ENCODE peak calls at places on chromosomes 2 and 18, in four cellular contexts. One of them, this sample, is unnamed.

GRCh38 chr2:220811952-220812570 is 760.0 kb downstream of the EPHA4 start:
- DNase-seq in HepG2: no peak
- DNase-seq in GM12878: no peak
- DNase-seq in K562: no peak
- DNase-seq in this sample: no peak

GRCh38 chr2:172434821-172435607 is 7.6 kb downstream of the ITGA6 start:
- DNase-seq in GM12878: no peak
- DNase-seq in HepG2: no peak
- DNase-seq in K562: no peak
- DNase-seq in this sample: no peak

GRCh38 chr2:239308696-239309397 is 92.0 kb downstream of the HDAC4 start:
- DNase-seq in HepG2: no peak
- DNase-seq in GM12878: no peak
- DNase-seq in K562: no peak
- DNase-seq in this sample: no peak

GRCh38 chr2:109521751-109522374 is 91.9 kb downstream of the SEPTIN10 start:
- DNase-seq in HepG2: no peak
- DNase-seq in K562: no peak
- DNase-seq in GM12878: no peak
- DNase-seq in this sample: no peak

GRCh38 chr2:134361648-134362047 is 107.8 kb downstream of the MGAT5 start:
- DNase-seq in HepG2: peak
- DNase-seq in K562: no peak
- DNase-seq in GM12878: no peak
- DNase-seq in this sample: no peak

GRCh38 chr2:204705243-204705971 is 160.1 kb downstream of the PARD3B start:
- DNase-seq in HepG2: no peak
- DNase-seq in GM12878: no peak
- DNase-seq in K562: no peak
- DNase-seq in this sample: no peak

GRCh38 chr2:201618744-201619654 is 24.3 kb downstream of the TMEM237 start:
- DNase-seq in HepG2: no peak
- DNase-seq in GM12878: no peak
- DNase-seq in K562: peak
- DNase-seq in this sample: no peak

GRCh38 chr2:219331560-219332213 is 857 bp downstream of the RESP18 start:
- DNase-seq in GM12878: no peak
- DNase-seq in K562: peak
- DNase-seq in HepG2: no peak
- DNase-seq in this sample: peak

GRCh38 chr2:41934323-41935003 is 113.4 kb upstream of the PKDCC start:
- DNase-seq in K562: no peak
- DNase-seq in GM12878: no peak
- DNase-seq in HepG2: no peak
- DNase-seq in this sample: no peak

GRCh38 chr2:178865121-178865520 is 57.9 kb upstream of the TTN start:
- DNase-seq in K562: no peak
- DNase-seq in HepG2: no peak
- DNase-seq in GM12878: no peak
- DNase-seq in this sample: no peak

GRCh38 chr18:12608292-12608691 is 49.6 kb downstream of the SPIRE1 start:
- DNase-seq in K562: no peak
- DNase-seq in GM12878: no peak
- DNase-seq in HepG2: peak
- DNase-seq in this sample: no peak

GRCh38 chr2:241546771-241547498 is 11.6 kb upstream of the BOK start:
- DNase-seq in K562: no peak
- DNase-seq in GM12878: no peak
- DNase-seq in HepG2: peak
- DNase-seq in this sample: no peak
- TF ChIP-seq FOXK2 in K562: no peak
- TF ChIP-seq FOXK2 in GM12878: no peak
- TF ChIP-seq FOXK2 in HepG2: no peak
- TF ChIP-seq FOXK2 in this sample: no peak

GRCh38 chr18:52227536-52227935 is 112.5 kb upstream of the DCC start:
- DNase-seq in K562: no peak
- DNase-seq in HepG2: no peak
- DNase-seq in GM12878: no peak
- DNase-seq in this sample: no peak

GRCh38 chr18:52222211-52222610 is 117.8 kb upstream of the DCC start:
- DNase-seq in K562: no peak
- DNase-seq in GM12878: no peak
- DNase-seq in HepG2: no peak
- DNase-seq in this sample: no peak

GRCh38 chr18:52228158-52228557 is 111.8 kb upstream of the DCC start:
- DNase-seq in K562: no peak
- DNase-seq in GM12878: no peak
- DNase-seq in HepG2: no peak
- DNase-seq in this sample: no peak
- TF ChIP-seq FOXK2 in K562: no peak
- TF ChIP-seq FOXK2 in GM12878: no peak
- TF ChIP-seq FOXK2 in HepG2: no peak
- TF ChIP-seq FOXK2 in this sample: no peak

GRCh38 chr2:65142515-65142914 is 12.6 kb upstream of the RAB1A start:
- DNase-seq in K562: no peak
- DNase-seq in HepG2: no peak
- DNase-seq in GM12878: no peak
- DNase-seq in this sample: no peak
- TF ChIP-seq FOXK2 in K562: no peak
- TF ChIP-seq FOXK2 in HepG2: no peak
- TF ChIP-seq FOXK2 in GM12878: no peak
- TF ChIP-seq FOXK2 in this sample: no peak

GRCh38 chr2:128564131-128564530 is 245.5 kb upstream of the HS6ST1 start:
- DNase-seq in GM12878: no peak
- DNase-seq in K562: no peak
- DNase-seq in HepG2: no peak
- DNase-seq in this sample: no peak

GRCh38 chr2:128563348-128563687 is 244.7 kb upstream of the HS6ST1 start:
- DNase-seq in GM12878: no peak
- DNase-seq in HepG2: no peak
- DNase-seq in K562: no peak
- DNase-seq in this sample: no peak

GRCh38 chr2:128564551-128564950 is 245.9 kb upstream of the HS6ST1 start:
- DNase-seq in GM12878: no peak
- DNase-seq in K562: no peak
- DNase-seq in HepG2: no peak
- DNase-seq in this sample: no peak

GRCh38 chr2:128560718-128561117 is 242.1 kb upstream of the HS6ST1 start:
- DNase-seq in GM12878: no peak
- DNase-seq in HepG2: no peak
- DNase-seq in K562: no peak
- DNase-seq in this sample: no peak

DNA sequence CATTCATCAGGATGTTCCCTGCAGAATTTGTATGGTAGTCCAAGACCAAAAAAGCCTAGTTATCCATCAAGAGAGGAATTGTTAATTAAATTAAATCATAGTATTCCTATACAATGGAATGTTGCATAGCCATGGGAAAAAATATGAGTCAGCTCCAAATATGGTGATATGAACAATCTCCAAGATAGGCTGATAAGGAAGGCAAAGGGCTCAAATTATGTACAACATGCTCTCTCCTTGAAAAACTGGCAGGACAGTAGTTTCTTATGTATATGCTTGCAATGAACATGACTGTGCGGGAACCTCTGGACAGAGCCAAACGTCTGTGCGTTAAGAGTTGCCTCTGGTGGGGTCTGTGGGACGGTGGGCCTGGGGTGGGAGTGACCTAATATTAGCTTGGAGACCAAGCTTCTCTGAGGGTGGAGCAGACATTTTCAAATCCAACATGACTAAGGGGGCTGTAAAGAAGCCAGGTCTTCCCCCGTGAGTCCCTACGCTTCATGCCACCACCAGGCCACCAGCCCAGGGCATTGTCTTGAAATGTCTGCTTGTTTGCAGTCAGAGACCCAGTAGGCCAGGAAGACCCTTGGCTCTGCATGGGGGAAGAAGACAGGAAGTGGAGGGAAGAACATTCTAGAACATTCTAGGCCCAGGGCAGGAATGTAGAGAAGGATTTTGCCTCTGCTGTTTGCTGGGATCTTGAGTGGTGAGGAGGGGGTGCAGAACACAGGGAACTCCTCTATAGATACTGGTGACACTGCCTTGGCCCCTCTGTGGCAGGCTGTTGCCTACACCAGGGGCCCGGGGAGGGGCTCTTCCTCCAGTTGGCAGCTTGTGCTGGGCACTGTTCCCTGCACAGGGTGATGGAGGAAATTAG is 244.0 kb upstream of the HS6ST1 start:
- DNase-seq in K562: no peak
- DNase-seq in GM12878: no peak
- DNase-seq in HepG2: no peak
- DNase-seq in this sample: no peak
- TF ChIP-seq FOXK2 in K562: no peak
- TF ChIP-seq FOXK2 in GM12878: no peak
- TF ChIP-seq FOXK2 in HepG2: no peak
- TF ChIP-seq FOXK2 in this sample: no peak

GRCh38 chr2:168345601-168346000 is 98.2 kb upstream of the STK39 start:
- DNase-seq in GM12878: no peak
- DNase-seq in K562: no peak
- DNase-seq in HepG2: no peak
- DNase-seq in this sample: no peak

GRCh38 chr2:168346725-168347477 is 99.5 kb upstream of the STK39 start:
- DNase-seq in HepG2: peak
- DNase-seq in K562: peak
- DNase-seq in GM12878: peak
- DNase-seq in this sample: peak

GRCh38 chr2:168340931-168341330 is 93.5 kb upstream of the STK39 start:
- DNase-seq in GM12878: no peak
- DNase-seq in K562: no peak
- DNase-seq in HepG2: no peak
- DNase-seq in this sample: no peak

GRCh38 chr2:168344706-168345105 is 97.3 kb upstream of the STK39 start:
- DNase-seq in HepG2: no peak
- DNase-seq in GM12878: no peak
- DNase-seq in K562: no peak
- DNase-seq in this sample: no peak

DNA sequence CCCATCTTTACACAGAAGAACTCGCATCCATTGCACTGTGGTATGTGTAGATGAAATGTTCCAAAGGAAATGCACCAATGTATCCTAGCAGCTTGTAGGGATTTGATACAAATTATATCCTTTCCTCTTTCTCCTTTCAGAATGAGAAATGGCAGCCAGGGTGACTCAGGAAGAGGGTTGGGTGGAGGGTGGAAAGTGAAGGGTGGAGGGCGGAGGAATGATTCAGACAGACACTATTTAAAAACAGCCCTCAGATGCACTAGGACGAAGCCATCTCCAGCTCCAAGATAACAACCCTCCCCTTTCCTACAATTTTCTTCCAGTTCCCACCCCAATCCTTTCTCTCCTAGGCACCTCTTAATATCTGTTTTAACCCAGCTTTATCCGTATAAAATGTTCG is 96.2 kb upstream of the STK39 start:
- DNase-seq in K562: no peak
- DNase-seq in GM12878: no peak
- DNase-seq in HepG2: no peak
- DNase-seq in this sample: no peak
- TF ChIP-seq FOXK2 in K562: no peak
- TF ChIP-seq FOXK2 in GM12878: no peak
- TF ChIP-seq FOXK2 in HepG2: no peak
- TF ChIP-seq FOXK2 in this sample: no peak

GRCh38 chr2:236731767-236732580 is 162.3 kb downstream of the ACKR3 start:
- DNase-seq in GM12878: no peak
- DNase-seq in K562: no peak
- DNase-seq in HepG2: no peak
- DNase-seq in this sample: no peak
- TF ChIP-seq FOXK2 in GM12878: no peak
- TF ChIP-seq FOXK2 in K562: no peak
- TF ChIP-seq FOXK2 in HepG2: no peak
- TF ChIP-seq FOXK2 in this sample: no peak

This sample was measured in HEK293T.